ENCODE peak calls at places on chromosomes 3 and 15, in five cellular contexts. H is H1, N is SK-N-SH, F is GM12878, J is K562. G is an unnamed sample.

GRCh38 chr3:30681276-30682211 is 75.1 kb downstream of the TGFBR2 start:
- DNase-seq in H (no peak), N (peak), J (no peak), F (no peak), G (no peak)

GRCh38 chr3:99549918-99550603 is 88.3 kb upstream of the COL8A1 start:
- DNase-seq in H (no peak), F (no peak), N (no peak), J (no peak), G (no peak)

GRCh38 chr15:67914537-67915373 is 74.9 kb upstream of the RNU6-1 start:
- DNase-seq in N (no peak), H (peak), J (peak), F (no peak), G (peak)

GRCh38 chr15:96325579-96326331 is 4.7 kb upstream of the NR2F2 start:
- DNase-seq in J (no peak), F (no peak), N (no peak), H (no peak), G (no peak)

GRCh38 chr15:72472907-72473669 is 1.0 kb upstream of the ARIH1 start:
- DNase-seq in N (no peak), H (no peak), J (no peak), F (peak), G (no peak)

GRCh38 chr15:48861813-48862431 is 16.0 kb upstream of the EID1 start:
- DNase-seq in J (peak), H (no peak), N (peak), F (no peak), G (peak)

GRCh38 chr3:161096771-161097367 is 8.3 kb downstream of the B3GALNT1 start:
- DNase-seq in J (no peak), F (no peak), N (peak), H (peak), G (peak)

GRCh38 chr3:124442463-124442862 is 287.8 kb upstream of the UMPS start:
- DNase-seq in F (no peak), H (no peak), J (no peak), N (no peak), G (no peak)

GRCh38 chr15:22227411-22227810 is 147.1 kb downstream of the OR4M2 start:
- DNase-seq in F (no peak), J (no peak), H (no peak), N (no peak), G (no peak)

GRCh38 chr3:106255870-106256248 is 387.0 kb upstream of the CBLB start:
- DNase-seq in N (no peak), H (no peak), J (no peak), F (peak), G (no peak)

GRCh38 chr3:142501004-142501926 is 53.4 kb upstream of the XRN1 start:
- DNase-seq in N (no peak), F (no peak), H (no peak), J (no peak), G (no peak)

GRCh38 chr3:105867690-105868449 is 942 bp downstream of the CBLB start:
- DNase-seq in F (no peak), N (no peak), H (no peak), J (no peak), G (no peak)

GRCh38 chr3:102240720-102241119 is 194.1 kb upstream of the ZPLD1 start:
- DNase-seq in N (no peak), F (no peak), H (no peak), J (no peak), G (no peak)

GRCh38 chr3:79329154-79329553 is 438.6 kb downstream of the ROBO1 start:
- DNase-seq in N (no peak), F (no peak), H (no peak), J (no peak), G (no peak)

GRCh38 chr3:123396171-123397049 is 52.5 kb downstream of the ADCY5 start:
- DNase-seq in N (no peak), H (no peak), F (no peak), J (no peak), G (no peak)

GRCh38 chr3:54433846-54434245 is 311.5 kb downstream of the CACNA2D3 start:
- DNase-seq in N (peak), J (peak), H (peak), F (no peak), G (peak)

DNA sequence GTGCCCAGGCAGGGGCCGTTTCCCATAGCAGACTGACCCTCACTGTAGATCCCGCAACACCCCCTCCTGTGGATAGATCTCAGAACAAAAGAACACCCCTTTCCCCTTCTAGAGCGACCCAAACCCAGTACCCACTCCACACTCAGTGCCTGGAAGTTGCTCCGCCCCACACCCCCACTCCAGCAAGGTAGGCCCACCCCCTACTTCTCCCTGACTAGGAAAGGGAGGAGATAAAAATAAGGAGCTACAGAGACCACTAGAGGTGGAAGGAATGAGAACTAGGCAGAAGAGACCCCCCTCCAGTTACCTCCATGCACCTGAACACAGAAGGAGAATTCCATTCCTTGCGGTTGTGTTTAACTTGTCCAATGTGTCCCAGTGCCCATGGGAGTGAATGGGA is 30.2 kb upstream of the PARL start:
- DNase-seq in H (no peak), F (no peak), N (no peak), J (no peak), G (no peak)
- H2AFZ ChIP-seq in H (peak), F (peak), N (no peak), J (no peak), G (no peak)

GRCh38 chr15:34512628-34513027 is 70.8 kb downstream of the GOLGA8B start:
- DNase-seq in N (no peak), H (no peak), F (no peak), J (no peak), G (no peak)

GRCh38 chr15:34514251-34514760 is 69.1 kb downstream of the GOLGA8B start:
- DNase-seq in H (peak), N (peak), F (no peak), J (peak), G (no peak)
- TF ChIP-seq TAF1 in H (no peak), N (no peak), F (no peak), J (peak), G (no peak)

GRCh38 chr3:66797916-66798560 is 200.1 kb upstream of the KBTBD8 start:
- DNase-seq in H (peak), F (no peak), N (no peak), J (no peak), G (no peak)

GRCh38 chr3:66800941-66801545 is 197.1 kb upstream of the KBTBD8 start:
- DNase-seq in J (no peak), F (no peak), H (no peak), N (no peak), G (no peak)

GRCh38 chr3:66789584-66790237 is 208.4 kb upstream of the KBTBD8 start:
- DNase-seq in F (no peak), H (no peak), N (peak), J (no peak), G (no peak)

GRCh38 chr3:66796343-66796742 is 201.8 kb upstream of the KBTBD8 start:
- DNase-seq in F (no peak), N (no peak), J (no peak), H (no peak), G (no peak)

GRCh38 chr3:66795365-66795764 is 202.7 kb upstream of the KBTBD8 start:
- DNase-seq in J (no peak), F (no peak), N (no peak), H (no peak), G (no peak)
- H2AFZ ChIP-seq in J (no peak), F (no peak), N (no peak), H (no peak), G (no peak)

GRCh38 chr15:42591238-42591936 is 16.0 kb downstream of the STARD9 start:
- DNase-seq in N (peak), F (no peak), H (no peak), J (peak), G (peak)
- TF ChIP-seq TAF1 in N (no peak), F (no peak), H (no peak), J (no peak), G (no peak)

DNA sequence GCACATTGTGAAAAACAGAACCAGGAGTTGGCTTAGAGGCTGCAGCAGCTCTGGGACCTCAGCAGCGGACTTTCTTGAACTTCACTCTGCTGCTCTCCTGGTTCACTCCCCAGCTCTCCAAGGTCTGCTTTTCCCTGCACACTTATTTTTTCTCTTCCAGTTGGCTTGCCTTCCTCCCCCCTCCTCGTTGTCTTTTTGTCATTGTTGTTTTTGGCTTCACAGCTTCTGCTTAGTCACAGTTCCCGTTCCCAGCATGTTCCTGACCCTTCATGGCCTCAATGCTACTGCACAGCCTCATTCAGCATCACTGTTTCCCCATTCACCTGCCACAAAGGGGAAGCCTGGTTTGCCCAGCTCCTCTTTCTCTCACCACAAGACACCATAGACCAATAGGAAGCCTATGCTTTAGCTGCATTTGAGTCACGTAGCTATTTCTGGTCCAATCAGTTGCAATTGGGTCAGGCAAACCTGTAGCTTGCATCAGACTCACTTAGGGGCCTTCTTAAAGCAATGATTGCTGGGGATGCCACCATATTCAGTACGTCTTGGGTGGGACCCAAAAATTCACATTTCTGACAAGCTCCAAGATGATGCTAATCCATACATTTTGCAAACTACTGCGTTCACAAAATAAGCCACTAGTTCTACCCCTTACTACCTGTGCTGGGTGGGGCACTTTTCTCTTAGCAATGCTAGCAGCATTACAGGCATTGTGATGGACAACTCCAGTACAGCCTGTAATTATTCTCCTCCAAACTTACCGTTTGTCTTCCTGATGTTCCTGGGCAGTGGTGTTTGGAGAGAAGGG is 7.8 kb upstream of the SUMF1 start:
- DNase-seq in H (no peak), F (peak), N (no peak), J (no peak), G (no peak)
- H2AFZ ChIP-seq in H (peak), F (no peak), N (no peak), J (peak), G (peak)

GRCh38 chr3:15342945-15343344 is 10.6 kb upstream of the SH3BP5 start:
- DNase-seq in H (no peak), J (no peak), F (no peak), N (no peak), G (no peak)

GRCh38 chr3:15346516-15346915 is 14.1 kb upstream of the SH3BP5 start:
- DNase-seq in N (no peak), J (no peak), H (no peak), F (no peak), G (no peak)

GRCh38 chr3:15347104-15347736 is 14.8 kb upstream of the SH3BP5 start:
- DNase-seq in H (no peak), F (no peak), N (no peak), J (no peak), G (no peak)

GRCh38 chr3:15345608-15346137 is 13.3 kb upstream of the SH3BP5 start:
- DNase-seq in F (peak), J (no peak), H (no peak), N (no peak), G (no peak)

GRCh38 chr3:15345051-15345607 is 12.7 kb upstream of the SH3BP5 start:
- DNase-seq in H (no peak), J (no peak), N (no peak), F (no peak), G (no peak)
- TF ChIP-seq TAF1 in H (no peak), J (no peak), N (no peak), F (no peak), G (no peak)

DNA sequence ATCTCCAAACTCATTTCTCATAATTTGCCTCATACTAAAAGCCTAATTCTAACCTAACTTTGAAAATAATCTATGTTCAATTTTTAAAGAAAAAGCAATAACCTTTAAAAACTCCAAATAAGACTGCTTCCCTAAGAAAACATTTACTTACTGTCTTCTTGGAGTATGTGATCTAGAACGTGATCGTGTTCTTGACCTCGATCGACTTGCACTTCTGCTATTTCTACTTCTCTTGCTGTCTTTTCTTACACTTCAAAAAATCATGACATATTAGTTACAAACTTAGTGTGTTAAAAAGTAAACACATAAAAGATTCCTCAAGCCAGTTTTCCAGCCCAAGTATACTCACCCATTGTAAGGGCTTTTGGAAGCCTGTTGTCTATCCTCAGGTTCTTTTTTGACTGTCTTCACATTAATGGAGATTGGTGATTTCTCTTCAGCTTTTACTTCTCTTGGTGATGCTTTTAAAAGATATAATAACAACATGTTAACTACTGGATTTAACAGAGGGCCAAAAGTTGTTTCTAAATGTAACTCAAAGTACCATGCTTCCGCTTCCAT is 10.7 kb downstream of the CCNL1 start:
- DNase-seq in F (no peak), J (no peak), N (no peak), H (no peak), G (no peak)
- H2AFZ ChIP-seq in F (no peak), J (no peak), N (no peak), H (no peak), G (no peak)

DNA sequence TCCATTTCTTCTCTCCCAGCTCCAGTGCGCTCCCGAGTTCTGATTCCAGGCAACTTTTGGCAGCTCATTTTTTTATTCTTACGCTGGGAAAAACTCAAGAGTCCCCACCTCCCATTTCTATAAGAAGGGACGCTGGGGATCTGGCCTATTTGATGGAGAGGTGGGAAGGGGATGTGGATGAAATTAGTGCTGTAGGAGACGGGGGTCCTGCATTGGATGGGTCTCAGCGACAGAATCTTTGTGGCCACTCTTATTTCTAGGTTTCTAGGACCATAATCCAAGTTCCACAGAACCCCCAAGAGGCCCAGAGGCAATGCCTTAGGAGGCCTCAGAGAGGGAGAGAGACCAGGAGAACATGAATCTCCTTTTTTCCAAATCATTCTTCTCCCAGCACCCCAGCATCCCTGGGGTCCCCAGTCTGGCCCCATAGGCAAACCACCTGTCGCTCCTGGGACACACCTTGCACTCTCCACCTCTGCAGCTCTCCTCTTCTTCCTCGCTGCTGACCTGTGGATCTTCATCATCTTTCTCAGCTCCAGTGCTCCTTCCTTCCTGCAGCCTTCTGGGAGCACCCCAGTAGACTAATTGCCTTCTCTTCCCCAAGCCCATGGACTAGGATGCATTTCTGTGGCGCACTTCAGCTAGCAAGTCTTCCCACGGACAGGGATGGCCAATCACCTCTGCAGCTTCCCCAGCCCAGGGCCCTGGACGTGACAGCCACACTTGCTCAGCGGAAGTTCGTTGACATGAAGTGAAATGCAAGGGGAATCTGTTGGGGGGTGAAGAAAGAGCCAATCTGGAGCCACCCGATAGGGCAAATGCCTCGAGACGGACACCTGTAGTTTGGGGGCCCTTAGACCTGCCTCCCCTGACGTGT is 100.1 kb upstream of the ALDH1A3 start:
- DNase-seq in J (no peak), F (no peak), H (peak), N (no peak), G (no peak)
- TF ChIP-seq TAF1 in J (no peak), F (no peak), H (no peak), N (no peak), G (no peak)

GRCh38 chr3:169780738-169781137 is 7.5 kb downstream of the MYNN start:
- DNase-seq in J (no peak), F (no peak), N (no peak), H (no peak), G (no peak)
- H2AFZ ChIP-seq in J (no peak), F (no peak), N (no peak), H (no peak), G (no peak)